ENCODE peak calls at places on chromosomes 6 and 20, in nine cellular contexts. F is mesendoderm, S is heart left ventricle, O is left lung, W is ovary, V is psoas muscle, H is brain microvascular endothelial cell, D is heart right ventricle, T is endodermal cell. B is an unnamed sample.

GRCh38 chr6:112951829-112952228 is 604.7 kb downstream of the RFPL4B start:
- DNase-seq in H (no peak), W (no peak), V (no peak), O (no peak), F (no peak), D (no peak), T (no peak), S (no peak), B (no peak)

GRCh38 chr20:2708665-2709064 is 16.1 kb downstream of the EBF4 start:
- DNase-seq in H (no peak), V (no peak), F (no peak), O (no peak), T (peak; percentile 43), D (no peak), S (no peak), W (no peak), B (no peak)

GRCh38 chr6:168299541-168300511 is 19.8 kb downstream of the DACT2 start:
- DNase-seq in O (no peak), T (no peak), F (peak; percentile 48), V (no peak), S (no peak), D (no peak), W (no peak), H (no peak), B (no peak)

GRCh38 chr6:131976545-131977061 is 25.4 kb upstream of the CCN2 start:
- DNase-seq in F (no peak), V (no peak), O (no peak), H (peak; percentile 93), T (no peak), S (no peak), D (no peak), W (no peak), B (peak; percentile 22)

GRCh38 chr6:72149715-72150114 is 263.4 kb downstream of the RIMS1 start:
- DNase-seq in V (no peak), H (no peak), D (no peak), W (no peak), T (no peak), S (peak; percentile 14), O (no peak), F (no peak), B (no peak)

GRCh38 chr20:7665311-7665863 is 274.9 kb downstream of the HAO1 start:
- DNase-seq in S (no peak), D (no peak), W (no peak), F (peak; percentile 8), T (no peak), H (peak; percentile 18), V (no peak), O (no peak), B (no peak)

GRCh38 chr6:170298688-170299087 is 7.8 kb upstream of the DLL1 start:
- DNase-seq in T (peak; percentile 36), V (no peak), S (no peak), W (no peak), O (no peak), F (no peak), D (no peak), H (no peak), B (no peak)

GRCh38 chr20:25317351-25318075 is 69.6 kb downstream of the PYGB start:
- DNase-seq in T (no peak), W (no peak), D (no peak), S (peak; percentile 33), O (peak; percentile 29), F (no peak), H (no peak), V (no peak), B (peak; percentile 11)

GRCh38 chr6:114747995-114748625 is 405.3 kb upstream of the HS3ST5 start:
- DNase-seq in O (no peak), T (peak; percentile 64), H (peak; percentile 60), S (no peak), F (peak; percentile 22), W (no peak), D (no peak), V (no peak), B (peak; percentile 78)

GRCh38 chr20:36446557-36446956 is 94.8 kb upstream of the MYL9 start:
- DNase-seq in V (no peak), T (no peak), H (no peak), F (no peak), D (no peak), S (no peak), W (no peak), O (no peak), B (no peak)

GRCh38 chr6:116680880-116681672 is at the start of gene KPNA5:
- DNase-seq in S (peak; percentile 94), W (peak; percentile 87), H (peak; percentile 89), V (peak; percentile 94), O (peak; percentile 93), T (peak; percentile 98), D (peak; percentile 90), F (peak; percentile 97), B (peak; percentile 95)

GRCh38 chr6:89281779-89282246 is 33.3 kb downstream of the GABRR2 start:
- DNase-seq in O (no peak), V (no peak), S (no peak), D (no peak), F (peak; percentile 87), W (no peak), T (peak; percentile 88), H (peak; percentile 29), B (peak; percentile 50)

GRCh38 chr20:35238746-35239145 is 12.3 kb downstream of the MMP24 start:
- DNase-seq in H (no peak), O (no peak), D (no peak), S (no peak), T (no peak), W (no peak), V (no peak), F (no peak), B (no peak)
- H3K27ac ChIP-seq in H (no peak overlapping the region), O (no peak overlapping the region), D (no peak overlapping the region), S (no peak overlapping the region), T (no peak overlapping the region), W (no peak overlapping the region), V (no peak overlapping the region), F (no peak overlapping the region), B (no peak overlapping the region)

GRCh38 chr20:56518999-56519398 is 5.5 kb upstream of the FAM209A start:
- DNase-seq in V (no peak), H (no peak), D (no peak), S (no peak), T (no peak), F (no peak), W (no peak), O (no peak), B (no peak)

GRCh38 chr20:56519551-56519950 is 5.0 kb upstream of the FAM209A start:
- DNase-seq in O (no peak), W (no peak), S (no peak), T (no peak), D (no peak), H (no peak), V (no peak), F (no peak), B (no peak)

GRCh38 chr20:56518126-56518525 is 6.4 kb upstream of the FAM209A start:
- DNase-seq in S (no peak), T (no peak), O (no peak), H (no peak), W (no peak), D (no peak), V (no peak), F (no peak), B (no peak)

GRCh38 chr20:56522311-56522710 is 2.2 kb upstream of the FAM209A start:
- DNase-seq in D (no peak), H (no peak), W (no peak), S (no peak), T (no peak), V (no peak), F (no peak), O (no peak), B (no peak)

DNA sequence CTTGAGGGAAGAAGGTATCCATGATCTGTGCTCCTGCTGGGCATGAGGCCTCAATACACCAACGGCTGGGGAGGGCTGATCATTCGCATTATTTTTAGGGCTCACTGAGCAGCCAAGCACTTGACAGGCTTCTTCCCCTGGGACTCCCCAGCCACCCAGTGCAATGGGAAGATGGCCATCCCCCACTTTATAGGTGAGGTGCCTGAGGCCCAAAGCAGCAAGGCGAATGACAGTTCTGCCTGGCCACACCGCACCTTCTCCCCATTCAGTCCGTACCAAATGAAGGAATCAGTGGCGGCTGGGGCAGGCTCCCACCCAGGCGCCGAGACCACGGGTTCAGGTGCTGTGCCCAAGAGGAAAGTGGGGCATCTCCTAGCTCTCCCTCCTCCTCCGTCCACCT is 4.4 kb upstream of the FAM209A start:
- DNase-seq in S (no peak), F (no peak), W (no peak), D (no peak), V (no peak), T (no peak), O (no peak), H (no peak), B (no peak)
- H3K4me3 ChIP-seq in S (no peak overlapping the region), F (no peak overlapping the region), W (no peak overlapping the region), D (no peak overlapping the region), V (no peak overlapping the region), T (no peak overlapping the region), O (no peak overlapping the region), H (no peak overlapping the region), B (no peak overlapping the region)

DNA sequence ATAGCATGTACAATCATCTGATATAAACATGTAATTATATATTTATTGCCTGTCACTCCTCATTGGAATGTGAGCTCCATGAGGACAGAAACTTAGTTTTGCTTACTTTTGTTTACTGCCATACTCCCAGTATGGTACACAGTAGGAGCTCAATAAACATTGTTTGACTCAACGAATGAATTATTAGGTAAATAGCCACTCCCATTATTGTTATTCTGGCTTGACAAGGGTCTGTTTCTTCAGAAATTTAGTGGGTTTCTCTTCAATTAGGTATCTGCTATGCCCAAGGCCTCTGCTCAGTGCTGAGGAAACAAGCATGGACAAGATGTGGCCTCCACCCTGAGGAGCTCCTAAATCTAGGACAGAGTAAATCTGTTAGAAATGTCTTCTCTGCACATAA is 6.3 kb downstream of the BCL2L1 start:
- DNase-seq in F (no peak), S (no peak), V (no peak), W (no peak), O (no peak), H (no peak), T (no peak), D (no peak), B (no peak)
- H3K36me3 ChIP-seq in F (no peaks in the 10 kb centered on the region), S (peaks cover 12% of the 10 kb centered on the region), V (peaks cover 67% of the 10 kb centered on the region), W (no peaks in the 10 kb centered on the region), O (no peaks in the 10 kb centered on the region), H (peaks cover 48% of the 10 kb centered on the region), T (peaks cover 58% of the 10 kb centered on the region), D (no peaks in the 10 kb centered on the region), B (no peaks in the 10 kb centered on the region)

GRCh38 chr6:167093922-167094432 is 28.9 kb upstream of the CCR6 start:
- DNase-seq in F (no peak), S (no peak), V (peak; percentile 62), H (no peak), D (no peak), O (no peak), T (peak; percentile 57), W (no peak), B (peak; percentile 50)
- H3K27ac ChIP-seq in F (peak overlapping the region; percentile 78), S (no peak overlapping the region), V (no peak overlapping the region), H (no peak overlapping the region), D (no peak overlapping the region), O (no peak overlapping the region), T (no peak overlapping the region), W (no peak overlapping the region), B (no peak overlapping the region)